ENCODE peak calls at places on chromosomes 16 and 17, in eight cellular contexts. One of them, this sample, is unnamed.
A peak's percentile ranks its signal among the peaks of the same experiment; 100 is the strongest.

GRCh38 chr17:68908045-68908444 is 47.1 kb downstream of the ABCA8 start:
- DNase-seq in esophagus squamous epithelium: no peak
- DNase-seq in IMR-90: no peak
- DNase-seq in breast epithelium: no peak
- DNase-seq in A549: no peak
- DNase-seq in lower leg skin: no peak
- DNase-seq in stomach: no peak
- DNase-seq in body of pancreas: no peak
- DNase-seq in this sample: no peak

GRCh38 chr17:36928450-36929125 is 8.7 kb upstream of the LHX1 start:
- DNase-seq in lower leg skin: no peak
- DNase-seq in IMR-90: no peak
- DNase-seq in breast epithelium: no peak
- DNase-seq in A549: no peak
- DNase-seq in body of pancreas: no peak
- DNase-seq in esophagus squamous epithelium: no peak
- DNase-seq in stomach: no peak
- DNase-seq in this sample: no peak

GRCh38 chr17:40694584-40694983 is 9.0 kb downstream of the KRT24 start:
- DNase-seq in lower leg skin: no peak
- DNase-seq in esophagus squamous epithelium: no peak
- DNase-seq in body of pancreas: no peak
- DNase-seq in A549: no peak
- DNase-seq in IMR-90: no peak
- DNase-seq in breast epithelium: peak; percentile 43
- DNase-seq in stomach: no peak
- DNase-seq in this sample: no peak

GRCh38 chr17:82863941-82864720 is 24.3 kb upstream of the ZNF750 start:
- DNase-seq in lower leg skin: no peak
- DNase-seq in stomach: peak; percentile 54
- DNase-seq in body of pancreas: no peak
- DNase-seq in IMR-90: peak; percentile 91
- DNase-seq in A549: no peak
- DNase-seq in esophagus squamous epithelium: no peak
- DNase-seq in breast epithelium: peak; percentile 47
- DNase-seq in this sample: peak; percentile 85

GRCh38 chr16:90046971-90047713 is 27.9 kb upstream of the DBNDD1 start:
- DNase-seq in breast epithelium: peak; percentile 58
- DNase-seq in lower leg skin: no peak
- DNase-seq in A549: no peak
- DNase-seq in esophagus squamous epithelium: no peak
- DNase-seq in IMR-90: peak; percentile 58
- DNase-seq in stomach: peak; percentile 80
- DNase-seq in body of pancreas: peak; percentile 68
- DNase-seq in this sample: peak; percentile 82

GRCh38 chr17:3923466-3924190 is 7.4 kb upstream of the P2RX1 start:
- DNase-seq in stomach: no peak
- DNase-seq in body of pancreas: no peak
- DNase-seq in esophagus squamous epithelium: no peak
- DNase-seq in lower leg skin: no peak
- DNase-seq in A549: no peak
- DNase-seq in IMR-90: no peak
- DNase-seq in breast epithelium: no peak
- DNase-seq in this sample: no peak

GRCh38 chr17:43200127-43200526 is 11.5 kb upstream of the TMEM106A start:
- DNase-seq in body of pancreas: no peak
- DNase-seq in stomach: no peak
- DNase-seq in esophagus squamous epithelium: no peak
- DNase-seq in breast epithelium: no peak
- DNase-seq in A549: no peak
- DNase-seq in lower leg skin: no peak
- DNase-seq in IMR-90: no peak
- DNase-seq in this sample: no peak

GRCh38 chr16:30348929-30349328 is 6.2 kb downstream of the CD2BP2 start:
- DNase-seq in esophagus squamous epithelium: no peak
- DNase-seq in body of pancreas: no peak
- DNase-seq in lower leg skin: no peak
- DNase-seq in A549: no peak
- DNase-seq in IMR-90: no peak
- DNase-seq in stomach: no peak
- DNase-seq in breast epithelium: no peak
- DNase-seq in this sample: no peak

GRCh38 chr17:44677136-44677535 is 12.4 kb downstream of the CCDC43 start:
- DNase-seq in body of pancreas: no peak
- DNase-seq in lower leg skin: no peak
- DNase-seq in IMR-90: peak; percentile 47
- DNase-seq in esophagus squamous epithelium: no peak
- DNase-seq in breast epithelium: no peak
- DNase-seq in A549: no peak
- DNase-seq in stomach: no peak
- DNase-seq in this sample: no peak

GRCh38 chr16:87806246-87806607 is 40.4 kb upstream of the KLHDC4 start:
- DNase-seq in stomach: peak; percentile 28
- DNase-seq in A549: no peak
- DNase-seq in IMR-90: peak; percentile 54
- DNase-seq in lower leg skin: no peak
- DNase-seq in esophagus squamous epithelium: no peak
- DNase-seq in breast epithelium: no peak
- DNase-seq in body of pancreas: no peak
- DNase-seq in this sample: no peak

GRCh38 chr17:77493901-77494663 is 353.3 kb downstream of the SEC14L1 start:
- DNase-seq in IMR-90: no peak
- DNase-seq in A549: no peak
- DNase-seq in esophagus squamous epithelium: no peak
- DNase-seq in lower leg skin: no peak
- DNase-seq in breast epithelium: no peak
- DNase-seq in body of pancreas: peak; percentile 7
- DNase-seq in stomach: no peak
- DNase-seq in this sample: no peak

GRCh38 chr17:77496401-77496801 is 355.6 kb downstream of the SEC14L1 start:
- DNase-seq in esophagus squamous epithelium: no peak
- DNase-seq in A549: no peak
- DNase-seq in stomach: no peak
- DNase-seq in lower leg skin: no peak
- DNase-seq in IMR-90: no peak
- DNase-seq in breast epithelium: no peak
- DNase-seq in body of pancreas: no peak
- DNase-seq in this sample: no peak

GRCh38 chr17:77493238-77493812 is 352.6 kb downstream of the SEC14L1 start:
- DNase-seq in A549: no peak
- DNase-seq in stomach: no peak
- DNase-seq in body of pancreas: peak; percentile 8
- DNase-seq in breast epithelium: no peak
- DNase-seq in esophagus squamous epithelium: no peak
- DNase-seq in IMR-90: no peak
- DNase-seq in lower leg skin: no peak
- DNase-seq in this sample: no peak

GRCh38 chr17:77495575-77495974 is 354.8 kb downstream of the SEC14L1 start:
- DNase-seq in body of pancreas: no peak
- DNase-seq in stomach: no peak
- DNase-seq in IMR-90: no peak
- DNase-seq in A549: no peak
- DNase-seq in esophagus squamous epithelium: no peak
- DNase-seq in lower leg skin: no peak
- DNase-seq in breast epithelium: no peak
- DNase-seq in this sample: no peak

GRCh38 chr17:77494664-77495435 is 354.1 kb downstream of the SEC14L1 start:
- DNase-seq in esophagus squamous epithelium: no peak
- DNase-seq in stomach: peak; percentile 82
- DNase-seq in A549: peak; percentile 77
- DNase-seq in lower leg skin: peak; percentile 79
- DNase-seq in body of pancreas: peak; percentile 82
- DNase-seq in breast epithelium: peak; percentile 63
- DNase-seq in IMR-90: peak; percentile 68
- DNase-seq in this sample: peak; percentile 81
- TF ChIP-seq POLR2A in esophagus squamous epithelium: no peak
- TF ChIP-seq POLR2A in stomach: no peak
- TF ChIP-seq POLR2A in A549: no peak
- TF ChIP-seq POLR2A in lower leg skin: no peak
- TF ChIP-seq POLR2A in body of pancreas: no peak
- TF ChIP-seq POLR2A in breast epithelium: no peak
- TF ChIP-seq POLR2A in IMR-90: no peak
- TF ChIP-seq POLR2A in this sample: no peak

GRCh38 chr16:56749806-56750491 is 20.0 kb downstream of the NUP93 start:
- DNase-seq in A549: no peak
- DNase-seq in lower leg skin: no peak
- DNase-seq in esophagus squamous epithelium: no peak
- DNase-seq in breast epithelium: no peak
- DNase-seq in stomach: no peak
- DNase-seq in body of pancreas: no peak
- DNase-seq in IMR-90: no peak
- DNase-seq in this sample: no peak

GRCh38 chr16:56744996-56745640 is 15.2 kb downstream of the NUP93 start:
- DNase-seq in stomach: no peak
- DNase-seq in breast epithelium: no peak
- DNase-seq in body of pancreas: no peak
- DNase-seq in A549: no peak
- DNase-seq in esophagus squamous epithelium: no peak
- DNase-seq in lower leg skin: no peak
- DNase-seq in IMR-90: no peak
- DNase-seq in this sample: peak; percentile 61

GRCh38 chr16:56748191-56748590 is 18.3 kb downstream of the NUP93 start:
- DNase-seq in esophagus squamous epithelium: no peak
- DNase-seq in stomach: no peak
- DNase-seq in A549: no peak
- DNase-seq in body of pancreas: no peak
- DNase-seq in IMR-90: no peak
- DNase-seq in lower leg skin: no peak
- DNase-seq in breast epithelium: no peak
- DNase-seq in this sample: peak; percentile 56

GRCh38 chr16:56747486-56748045 is 17.6 kb downstream of the NUP93 start:
- DNase-seq in lower leg skin: no peak
- DNase-seq in A549: no peak
- DNase-seq in esophagus squamous epithelium: no peak
- DNase-seq in IMR-90: no peak
- DNase-seq in breast epithelium: no peak
- DNase-seq in stomach: no peak
- DNase-seq in body of pancreas: no peak
- DNase-seq in this sample: no peak

DNA sequence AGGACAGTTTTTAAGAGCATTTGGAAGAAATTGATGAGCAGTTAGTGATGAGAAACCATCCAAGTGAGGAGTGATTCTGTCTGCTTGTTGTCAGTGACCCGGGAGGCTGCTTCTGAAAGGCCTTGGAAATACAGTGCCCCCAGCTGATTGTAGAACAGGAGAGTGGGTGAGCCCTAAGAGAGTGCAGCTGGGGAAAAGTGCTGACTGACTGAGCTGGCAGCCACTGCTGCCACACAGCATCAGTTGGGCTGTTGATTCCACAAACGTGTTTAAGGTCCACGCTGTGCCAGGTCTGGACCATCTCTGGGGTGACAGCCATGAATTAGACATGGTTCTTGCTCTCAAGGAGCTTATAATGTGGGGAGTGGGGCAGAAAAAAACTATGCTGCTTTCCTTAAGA is 18.9 kb downstream of the NUP93 start:
- DNase-seq in breast epithelium: no peak
- DNase-seq in stomach: no peak
- DNase-seq in IMR-90: no peak
- DNase-seq in body of pancreas: no peak
- DNase-seq in lower leg skin: no peak
- DNase-seq in esophagus squamous epithelium: no peak
- DNase-seq in A549: no peak
- DNase-seq in this sample: peak; percentile 51
- H3K4me3 ChIP-seq in breast epithelium: no peak overlapping the region
- H3K4me3 ChIP-seq in stomach: no peak overlapping the region
- H3K4me3 ChIP-seq in IMR-90: no peak overlapping the region
- H3K4me3 ChIP-seq in body of pancreas: no peak overlapping the region
- H3K4me3 ChIP-seq in lower leg skin: no peak overlapping the region
- H3K4me3 ChIP-seq in esophagus squamous epithelium: no peak overlapping the region
- H3K4me3 ChIP-seq in A549: no peak overlapping the region
- H3K4me3 ChIP-seq in this sample: no peak overlapping the region

GRCh38 chr16:78504391-78504945 is 405.0 kb downstream of the WWOX start:
- DNase-seq in lower leg skin: peak; percentile 43
- DNase-seq in body of pancreas: no peak
- DNase-seq in breast epithelium: no peak
- DNase-seq in stomach: peak; percentile 32
- DNase-seq in A549: no peak
- DNase-seq in esophagus squamous epithelium: no peak
- DNase-seq in IMR-90: no peak
- DNase-seq in this sample: no peak
- TF ChIP-seq POLR2A in lower leg skin: no peak
- TF ChIP-seq POLR2A in body of pancreas: no peak
- TF ChIP-seq POLR2A in breast epithelium: no peak
- TF ChIP-seq POLR2A in stomach: no peak
- TF ChIP-seq POLR2A in A549: no peak
- TF ChIP-seq POLR2A in esophagus squamous epithelium: no peak
- TF ChIP-seq POLR2A in IMR-90: no peak
- TF ChIP-seq POLR2A in this sample: no peak

DNA sequence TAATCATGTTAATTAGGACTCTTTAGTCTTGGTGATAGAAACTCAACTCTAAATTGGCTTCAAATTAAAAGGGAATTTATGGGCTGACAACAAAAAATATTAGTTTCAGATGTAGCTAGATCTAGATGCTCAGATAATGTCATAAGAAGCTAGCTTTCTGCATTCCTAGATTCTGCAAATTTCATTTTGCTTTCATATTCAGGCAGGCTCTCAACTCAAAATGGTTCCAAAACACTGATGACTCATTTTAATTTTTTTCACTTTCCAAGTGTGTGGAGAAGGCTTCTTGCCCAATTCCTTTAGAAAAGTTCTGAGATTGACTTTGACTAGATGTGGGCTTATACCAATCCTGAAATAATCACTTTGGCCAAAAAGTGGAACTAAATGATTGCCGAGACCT is 236.7 kb upstream of the GOT2 start:
- DNase-seq in body of pancreas: no peak
- DNase-seq in stomach: no peak
- DNase-seq in IMR-90: no peak
- DNase-seq in lower leg skin: no peak
- DNase-seq in esophagus squamous epithelium: no peak
- DNase-seq in breast epithelium: no peak
- DNase-seq in A549: no peak
- DNase-seq in this sample: no peak
- H3K4me3 ChIP-seq in body of pancreas: no peak overlapping the region
- H3K4me3 ChIP-seq in stomach: no peak overlapping the region
- H3K4me3 ChIP-seq in IMR-90: no peak overlapping the region
- H3K4me3 ChIP-seq in lower leg skin: no peak overlapping the region
- H3K4me3 ChIP-seq in esophagus squamous epithelium: no peak overlapping the region
- H3K4me3 ChIP-seq in breast epithelium: peak overlapping the region; percentile 19
- H3K4me3 ChIP-seq in A549: no peak overlapping the region
- H3K4me3 ChIP-seq in this sample: no peak overlapping the region

GRCh38 chr17:77140166-77140877 is 447 bp upstream of the SEC14L1 start:
- DNase-seq in breast epithelium: peak; percentile 99
- DNase-seq in stomach: peak; percentile 100
- DNase-seq in esophagus squamous epithelium: peak; percentile 90
- DNase-seq in A549: peak; percentile 99
- DNase-seq in body of pancreas: peak; percentile 99
- DNase-seq in IMR-90: peak; percentile 96
- DNase-seq in lower leg skin: peak; percentile 98
- DNase-seq in this sample: peak; percentile 99
- TF ChIP-seq POLR2A in breast epithelium: peak; percentile 95
- TF ChIP-seq POLR2A in stomach: no peak
- TF ChIP-seq POLR2A in esophagus squamous epithelium: peak; percentile 99
- TF ChIP-seq POLR2A in A549: peak; percentile 88
- TF ChIP-seq POLR2A in body of pancreas: peak; percentile 94
- TF ChIP-seq POLR2A in IMR-90: peak; percentile 84
- TF ChIP-seq POLR2A in lower leg skin: peak; percentile 60
- TF ChIP-seq POLR2A in this sample: peak; percentile 97

This sample was measured in thyroid gland.